ENCODE peak calls at places on chromosomes 13 and 19, in nine cellular contexts. N is HFF-Myc, D is mammary epithelial cell, F is fibroblast of lung, Q is body of pancreas, P is AG04449, Z is A549, L is cardiac muscle cell, E is neuronal stem cell. M is an unnamed sample.
A peak's percentile ranks its signal among the peaks of the same experiment; 100 is the strongest.

GRCh38 chr19:49556412-49557398 is 23.7 kb downstream of the NOSIP start:
- DNase-seq in N (no peak), D (no peak), F (peak; percentile 29), Q (peak; percentile 94), P (no peak), Z (no peak), L (peak; percentile 11), E (no peak), M (no peak)

GRCh38 chr13:41500501-41500900 is 43.2 kb downstream of the RGCC start:
- DNase-seq in N (no peak), D (peak; percentile 64), F (peak; percentile 13), Q (no peak), P (no peak), Z (no peak), L (no peak), E (no peak), M (no peak)

GRCh38 chr13:114067886-114068722 is 64.3 kb downstream of the RASA3 start:
- DNase-seq in N (no peak), D (no peak), F (no peak), Q (no peak), P (no peak), Z (no peak), L (no peak), E (no peak), M (no peak)

GRCh38 chr13:41668130-41668757 is 210.9 kb downstream of the RGCC start:
- DNase-seq in N (peak; percentile 80), D (peak; percentile 82), F (peak; percentile 90), Q (peak; percentile 85), P (peak; percentile 81), Z (peak; percentile 90), L (peak; percentile 85), E (peak; percentile 69), M (peak; percentile 93)

GRCh38 chr13:74554581-74555290 is 420.5 kb upstream of the KLF12 start:
- DNase-seq in N (no peak), D (no peak), F (peak; percentile 7), Q (no peak), P (no peak), Z (no peak), L (no peak), E (no peak), M (no peak)

GRCh38 chr13:73608157-73608516 is 526.1 kb downstream of the KLF12 start:
- DNase-seq in N (no peak), D (no peak), F (no peak), Q (no peak), P (no peak), Z (no peak), L (no peak), E (no peak), M (no peak)

GRCh38 chr19:40217027-40217810 is 965 bp downstream of the TTC9B start:
- DNase-seq in N (no peak), D (peak; percentile 48), F (no peak), Q (peak; percentile 88), P (no peak), Z (peak; percentile 75), L (peak; percentile 15), E (no peak), M (no peak)

GRCh38 chr19:40716031-40716654 is 543 bp downstream of the COQ8B start:
- DNase-seq in N (peak; percentile 93), D (peak; percentile 98), F (no peak), Q (no peak), P (no peak), Z (peak; percentile 93), L (no peak), E (no peak), M (no peak)

GRCh38 chr13:45092668-45093067 is 27.6 kb upstream of the GTF2F2 start:
- DNase-seq in N (no peak), D (peak; percentile 56), F (peak; percentile 55), Q (no peak), P (no peak), Z (no peak), L (no peak), E (no peak), M (peak; percentile 19)

GRCh38 chr13:85970727-85971126 is 171.5 kb upstream of the SLITRK6 start:
- DNase-seq in N (no peak), D (no peak), F (no peak), Q (no peak), P (no peak), Z (no peak), L (no peak), E (no peak), M (no peak)

GRCh38 chr13:26601669-26602068 is 44.2 kb downstream of the WASF3 start:
- DNase-seq in N (peak; percentile 52), D (peak; percentile 32), F (peak; percentile 66), Q (no peak), P (no peak), Z (no peak), L (no peak), E (no peak), M (no peak)

GRCh38 chr13:27133889-27134288 is 37.7 kb downstream of the USP12 start:
- DNase-seq in N (no peak), D (no peak), F (no peak), Q (no peak), P (no peak), Z (no peak), L (no peak), E (no peak), M (no peak)

GRCh38 chr19:40177286-40178070 is 13.7 kb upstream of the MAP3K10 start:
- DNase-seq in N (no peak), D (peak; percentile 28), F (no peak), Q (no peak), P (no peak), Z (no peak), L (no peak), E (no peak), M (no peak)

GRCh38 chr13:44566601-44567000 is 9.5 kb downstream of the TSC22D1 start:
- DNase-seq in N (no peak), D (no peak), F (no peak), Q (no peak), P (no peak), Z (no peak), L (no peak), E (no peak), M (no peak)

GRCh38 chr13:48066310-48066989 is 28.5 kb downstream of the MED4 start:
- DNase-seq in N (peak; percentile 63), D (peak; percentile 65), F (peak; percentile 36), Q (no peak), P (no peak), Z (peak; percentile 20), L (no peak), E (no peak), M (no peak)

DNA sequence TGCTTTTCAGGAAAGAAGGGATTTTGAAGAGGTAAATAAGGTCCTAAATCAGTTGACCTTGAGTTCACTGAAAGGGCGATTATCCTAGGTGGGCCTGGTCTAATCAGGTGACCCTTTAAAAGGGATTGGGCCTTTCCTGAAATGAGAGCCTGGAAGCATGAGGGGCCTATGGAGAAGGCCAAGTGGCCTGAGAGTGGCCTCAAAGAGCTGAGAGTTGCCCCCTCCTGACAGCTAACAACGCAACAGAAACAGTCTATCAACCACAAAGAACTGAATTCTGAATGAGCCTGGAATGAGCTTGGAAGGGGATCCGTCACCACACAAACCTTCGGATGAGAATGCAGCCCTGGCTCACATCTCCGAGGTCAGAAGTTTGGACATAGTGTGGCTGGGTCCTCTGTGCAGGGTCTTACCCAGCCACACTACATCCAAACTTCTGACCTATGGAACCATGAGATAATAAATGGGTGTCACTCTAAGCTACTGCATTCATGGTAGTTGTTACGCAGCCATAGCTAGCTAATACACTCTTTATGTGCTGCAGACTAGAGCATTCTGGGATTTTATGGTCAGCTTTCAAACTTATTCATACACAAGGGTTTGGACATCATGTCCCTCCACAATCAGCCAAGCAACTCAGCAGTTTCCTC is 72.0 kb downstream of the GNG7 start:
- DNase-seq in N (no peak), D (no peak), F (no peak), Q (no peak), P (no peak), Z (no peak), L (no peak), E (no peak), M (no peak)
- H3K4me3 ChIP-seq in N (no peak overlapping the region), D (no peak overlapping the region), F (no peak overlapping the region), Q (no peak overlapping the region), P (no peak overlapping the region), Z (no peak overlapping the region), L (no peak overlapping the region), E (no peak overlapping the region), M (no peak overlapping the region)

DNA sequence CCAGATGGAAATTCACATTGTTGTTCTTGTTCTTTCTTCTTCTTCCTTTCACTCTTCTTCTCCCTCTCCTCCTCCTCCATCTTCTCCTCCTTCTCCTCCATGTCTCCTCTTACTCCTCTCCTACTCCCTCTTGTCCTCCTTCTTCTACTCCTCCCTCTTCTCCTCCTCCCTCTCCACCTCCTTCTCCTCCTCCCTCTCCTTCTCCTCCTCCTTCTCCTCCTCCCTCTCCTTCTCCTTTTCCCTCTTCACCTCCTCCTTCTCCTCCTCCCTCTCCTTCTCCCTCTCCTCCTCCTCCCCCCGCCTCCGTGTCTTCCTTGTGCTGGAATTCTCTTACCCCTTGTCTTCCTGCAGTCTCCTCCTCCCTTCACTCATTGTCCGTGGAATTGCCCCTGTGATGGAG is 18.4 kb downstream of the CABP5 start:
- DNase-seq in N (no peak), D (no peak), F (no peak), Q (no peak), P (no peak), Z (no peak), L (no peak), E (no peak), M (no peak)
- H3K4me3 ChIP-seq in N (no peak overlapping the region), D (no peak overlapping the region), F (no peak overlapping the region), Q (no peak overlapping the region), P (no peak overlapping the region), Z (no peak overlapping the region), L (no peak overlapping the region), E (no peak overlapping the region), M (no peak overlapping the region)

GRCh38 chr13:109783815-109784589 is 2.4 kb downstream of the IRS2 start:
- DNase-seq in N (no peak), D (no peak), F (no peak), Q (no peak), P (no peak), Z (no peak), L (no peak), E (no peak), M (no peak)
- H3K4me3 ChIP-seq in N (peak overlapping the region; percentile 57), D (peak overlapping the region; percentile 69), F (no peak overlapping the region), Q (no peak overlapping the region), P (peak overlapping the region; percentile 64), Z (peak overlapping the region; percentile 89), L (peak overlapping the region; percentile 40), E (no peak overlapping the region), M (peak overlapping the region; percentile 43)

DNA sequence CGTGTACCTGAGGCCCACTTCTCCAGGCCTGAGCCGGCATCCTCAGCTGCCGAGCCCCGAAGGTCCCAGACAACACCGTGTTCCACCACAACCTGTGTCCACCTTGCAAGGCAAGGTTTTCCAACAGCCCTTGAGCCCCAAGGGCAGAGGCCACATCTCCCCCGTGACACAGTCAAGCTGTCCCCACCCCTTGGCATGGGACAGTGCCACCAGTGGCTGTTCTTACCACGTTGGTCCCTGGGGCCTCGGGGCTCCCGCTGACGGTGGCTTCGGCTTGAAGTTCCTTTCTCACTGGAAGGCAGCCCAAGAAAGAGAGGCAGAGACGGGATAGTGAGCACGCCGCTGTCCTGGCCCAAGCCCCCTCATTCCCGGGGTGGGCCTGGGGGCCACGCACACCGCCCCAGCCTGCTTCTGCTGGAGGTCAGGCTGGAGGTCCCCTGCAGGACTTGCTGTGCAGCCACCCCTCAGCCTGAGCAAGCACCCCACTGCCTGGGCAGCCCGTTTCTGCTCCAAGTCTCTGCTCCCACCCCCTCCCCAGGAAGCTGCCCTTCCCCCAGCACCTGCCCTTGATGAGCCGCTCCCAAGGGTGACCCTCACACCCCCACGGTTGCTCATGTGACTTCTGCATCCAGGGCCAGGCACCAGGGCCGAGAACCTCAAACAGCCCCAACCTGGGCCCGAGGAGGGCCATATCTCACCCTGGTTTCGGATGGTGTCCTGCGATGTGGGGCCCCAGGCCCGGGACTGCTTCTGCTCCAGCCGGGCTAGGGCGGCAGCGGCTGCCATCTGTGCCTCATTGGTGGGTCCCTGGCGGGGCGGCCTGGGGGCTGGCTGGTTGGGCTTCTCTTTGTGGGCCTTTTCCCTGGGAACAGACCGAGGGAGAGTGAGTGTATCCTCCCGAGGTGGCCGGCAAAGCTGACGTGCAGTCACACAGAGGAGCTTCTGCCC is 4.1 kb downstream of the UBXN6 start:
- DNase-seq in N (no peak), D (no peak), F (no peak), Q (no peak), P (no peak), Z (no peak), L (no peak), E (no peak), M (no peak)
- H3K4me3 ChIP-seq in N (no peak overlapping the region), D (no peak overlapping the region), F (no peak overlapping the region), Q (no peak overlapping the region), P (no peak overlapping the region), Z (no peak overlapping the region), L (no peak overlapping the region), E (no peak overlapping the region), M (no peak overlapping the region)